ENCODE peak calls at places on chromosomes 2 and 18, in four cellular contexts. F, Y, A and U are unnamed samples.

GRCh38 chr18:68826111-68826510 is 28.2 kb downstream of the CCDC102B start:
- DNase-seq in F (no peak), Y (no peak), A (no peak), U (no peak)

GRCh38 chr2:20483496-20483895 is 36.6 kb downstream of the RHOB start:
- DNase-seq in F (peak), Y (no peak), A (no peak), U (no peak)

GRCh38 chr2:108215794-108216211 is 24.0 kb upstream of the SULT1C3 start:
- DNase-seq in F (no peak), Y (peak), A (no peak), U (no peak)

GRCh38 chr2:9145109-9145751 is 61.4 kb upstream of the ASAP2 start:
- DNase-seq in F (no peak), Y (no peak), A (no peak), U (no peak)

GRCh38 chr18:51639541-51639940 is 442.1 kb upstream of the MEX3C start:
- DNase-seq in F (no peak), Y (no peak), A (no peak), U (peak)

GRCh38 chr2:218981390-218982311 is 3.3 kb downstream of the FEV start:
- DNase-seq in F (no peak), Y (peak), A (no peak), U (peak)

GRCh38 chr18:56576826-56577573 is 61.4 kb downstream of the TXNL1 start:
- DNase-seq in F (no peak), Y (no peak), A (no peak), U (peak)

GRCh38 chr2:150376627-150377335 is 110.7 kb downstream of the RND3 start:
- DNase-seq in F (peak), Y (no peak), A (no peak), U (no peak)

GRCh38 chr2:137237055-137237454 is 471.7 kb downstream of the THSD7B start:
- DNase-seq in F (no peak), Y (no peak), A (no peak), U (no peak)

GRCh38 chr2:146004470-146004869 is 1484.6 kb upstream of the ZEB2 start:
- DNase-seq in F (no peak), Y (no peak), A (no peak), U (no peak)

GRCh38 chr2:27992787-27993747 is 102.5 kb downstream of the BABAM2 start:
- DNase-seq in F (no peak), Y (no peak), A (no peak), U (no peak)

GRCh38 chr2:61318553-61318952 is 152.3 kb downstream of the USP34 start:
- DNase-seq in F (no peak), Y (no peak), A (no peak), U (no peak)

GRCh38 chr2:200408428-200409311 is 101.2 kb downstream of the KCTD18 start:
- DNase-seq in F (no peak), Y (no peak), A (no peak), U (no peak)

GRCh38 chr2:43943809-43944452 is 51.9 kb downstream of the LRPPRC start:
- DNase-seq in F (no peak), Y (no peak), A (no peak), U (no peak)

GRCh38 chr18:63951302-63951705 is 2.2 kb downstream of the HMSD start:
- DNase-seq in F (no peak), Y (no peak), A (no peak), U (no peak)

GRCh38 chr2:217695033-217695520 is 307.7 kb downstream of the TNS1 start:
- DNase-seq in F (no peak), Y (no peak), A (no peak), U (no peak)

GRCh38 chr2:234763051-234763909 is 188.5 kb upstream of the SH3BP4 start:
- DNase-seq in F (no peak), Y (no peak), A (no peak), U (no peak)

GRCh38 chr2:225086915-225087314 is 44.6 kb upstream of the DOCK10 start:
- DNase-seq in F (no peak), Y (no peak), A (no peak), U (no peak)

GRCh38 chr2:170812716-170813585 is 3.7 kb upstream of the GAD1 start:
- DNase-seq in F (no peak), Y (peak), A (no peak), U (peak)
- H3K4me3 ChIP-seq in F (no peak), Y (no peak), A (no peak), U (no peak)

DNA sequence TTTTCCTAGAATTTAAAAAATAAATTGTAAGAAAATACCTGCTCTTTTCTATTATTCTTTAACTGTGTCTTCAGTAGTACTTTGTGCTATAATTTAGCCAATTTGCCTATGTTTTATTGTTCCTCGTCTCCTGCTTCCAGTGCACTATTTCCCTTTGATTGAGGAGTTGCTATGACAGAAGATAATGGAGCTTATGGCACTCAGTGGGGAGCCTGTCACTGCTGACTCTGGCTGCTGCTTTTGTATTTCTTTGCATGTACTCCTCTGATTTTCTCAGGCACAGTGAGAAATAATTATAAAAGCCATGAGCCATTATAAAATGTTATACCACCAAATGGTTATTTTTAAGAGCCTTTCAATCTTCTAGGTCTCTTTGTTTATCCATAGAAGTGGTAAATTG is 1310.8 kb upstream of the SLC39A10 start:
- DNase-seq in F (no peak), Y (no peak), A (no peak), U (no peak)
- H3K27ac ChIP-seq in F (no peak), Y (no peak), A (no peak), U (no peak)

GRCh38 chr2:215270118-215270451 is 41.8 kb upstream of the ATIC start:
- DNase-seq in F (no peak), Y (no peak), A (no peak), U (no peak)
- TF ChIP-seq CTCF in F (no peak), Y (no peak), A (no peak), U (no peak)

DNA sequence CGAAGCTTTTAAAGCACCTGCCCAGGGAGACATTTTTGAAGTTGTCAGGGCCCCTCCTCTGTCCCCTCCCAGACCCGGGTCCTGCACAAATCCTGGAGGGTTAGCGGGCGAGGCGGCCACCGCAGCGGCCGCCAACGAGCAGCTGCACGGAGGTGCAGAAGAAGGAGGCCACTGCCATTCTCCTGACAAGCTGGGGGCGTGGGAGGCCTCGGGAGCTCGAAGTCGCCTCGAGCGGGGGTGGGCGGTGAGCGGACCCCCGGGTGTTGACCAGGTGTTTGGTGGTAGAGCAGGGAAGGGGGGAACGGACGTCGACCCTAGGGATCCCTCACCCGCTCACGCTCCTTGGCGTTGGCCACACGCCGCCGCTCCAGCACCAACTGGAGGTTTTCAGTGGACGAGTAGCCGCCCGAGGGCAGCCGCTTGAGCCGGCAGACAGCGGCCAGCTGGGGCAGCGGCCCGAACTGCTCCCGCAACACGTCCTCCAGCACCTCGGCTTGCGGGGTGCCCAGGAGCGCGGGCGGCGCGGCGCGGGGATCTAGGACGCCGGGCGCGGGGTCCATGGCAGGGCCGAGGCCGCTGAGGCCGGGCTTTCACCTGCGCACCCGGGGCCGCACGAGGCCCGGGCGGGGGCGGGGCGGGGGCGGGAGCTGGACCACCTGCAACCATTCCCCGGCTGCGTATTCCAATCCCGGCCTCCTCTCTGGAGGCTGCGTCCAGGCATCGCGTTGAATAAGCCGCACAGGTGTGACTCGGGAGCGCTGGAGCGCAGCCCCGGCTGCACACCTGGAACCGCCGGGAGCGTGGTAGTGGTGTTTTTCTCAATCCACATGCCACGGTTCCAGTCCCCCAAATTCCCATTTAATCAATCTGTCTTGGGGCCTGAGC is at the start of gene FIGLA:
- DNase-seq in F (no peak), Y (no peak), A (no peak), U (no peak)
- H3K4me3 ChIP-seq in F (no peak), Y (no peak), A (peak), U (peak)

GRCh38 chr18:79848294-79848578 is 50.5 kb downstream of the KCNG2 start:
- DNase-seq in F (no peak), Y (no peak), A (no peak), U (no peak)

GRCh38 chr18:79841936-79842335 is 44.2 kb downstream of the KCNG2 start:
- DNase-seq in F (no peak), Y (no peak), A (no peak), U (no peak)

GRCh38 chr18:79846936-79847557 is 49.3 kb downstream of the KCNG2 start:
- DNase-seq in F (no peak), Y (no peak), A (no peak), U (no peak)

GRCh38 chr18:79847606-79848293 is 50.0 kb downstream of the KCNG2 start:
- DNase-seq in F (no peak), Y (no peak), A (no peak), U (no peak)

DNA sequence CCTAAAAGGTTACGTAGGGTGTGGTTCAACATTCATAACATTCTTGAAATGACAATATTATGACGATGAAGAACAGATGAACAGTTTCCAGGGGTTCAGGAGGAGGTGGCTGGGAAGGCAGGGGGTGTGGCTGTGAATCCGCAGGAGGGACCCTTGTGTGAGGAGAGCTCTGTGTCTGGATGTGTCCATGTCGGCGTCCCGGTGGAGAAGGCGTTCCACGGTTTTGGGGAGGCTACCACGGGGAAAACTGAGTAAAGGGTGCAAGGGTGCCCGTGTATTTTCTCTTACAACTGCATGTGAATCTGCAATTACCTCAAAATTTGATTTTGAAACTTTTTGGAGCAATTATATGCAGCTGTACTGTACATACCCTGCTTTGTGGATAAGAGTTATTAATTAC is 47.4 kb downstream of the KCNG2 start:
- DNase-seq in F (no peak), Y (no peak), A (no peak), U (no peak)
- H3K27ac ChIP-seq in F (no peak), Y (no peak), A (no peak), U (no peak)